ENCODE peak calls at places on chromosomes 11 and 22, in four cellular contexts. Z is CD4-positive, alpha-beta T cell; I is DMS153; C is cerebellar nuclear complex. R is an unnamed sample.

GRCh38 chr11:12110714-12111481 is 508 bp downstream of the MICAL2 start:
- DNase-seq in C (no peak), Z (no peak), I (no peak), R (no peak)

GRCh38 chr11:116548286-116548685 is 224.5 kb downstream of the BUD13 start:
- DNase-seq in Z (no peak), I (no peak), C (no peak), R (no peak)

GRCh38 chr22:45769569-45770210 is 98.1 kb downstream of the ATXN10 start:
- DNase-seq in C (no peak), Z (no peak), I (no peak), R (no peak)

GRCh38 chr22:38228873-38229740 is 27.3 kb downstream of the MAFF start:
- DNase-seq in C (no peak), I (peak; percentile 19), Z (no peak), R (no peak)

GRCh38 chr11:122091850-122092249 is 24.2 kb downstream of the BLID start:
- DNase-seq in Z (no peak), C (no peak), I (no peak), R (no peak)

GRCh38 chr11:2211113-2211971 is 39.7 kb upstream of the TH start:
- DNase-seq in C (no peak), I (peak; percentile 96), Z (no peak), R (no peak)

GRCh38 chr11:67492069-67492727 is 9.4 kb downstream of the AIP start:
- DNase-seq in C (no peak), Z (no peak), I (no peak), R (no peak)

GRCh38 chr11:66146940-66147339 is 76.9 kb downstream of the PACS1 start:
- DNase-seq in I (no peak), C (no peak), Z (no peak), R (no peak)

GRCh38 chr11:1025410-1026162 is 10.9 kb downstream of the MUC6 start:
- DNase-seq in Z (no peak), C (no peak), I (no peak), R (no peak)

GRCh38 chr11:57370251-57370650 is 10.7 kb downstream of the PRG3 start:
- DNase-seq in Z (no peak), C (no peak), I (no peak), R (no peak)

GRCh38 chr11:86370922-86371614 is 3.6 kb upstream of the CCDC81 start:
- DNase-seq in C (no peak), Z (no peak), I (no peak), R (no peak)

GRCh38 chr11:96680515-96680914 is 290.7 kb downstream of the JRKL start:
- DNase-seq in C (no peak), Z (no peak), I (no peak), R (no peak)

GRCh38 chr11:69010361-69010891 is 2.6 kb downstream of the MRGPRF start:
- DNase-seq in C (no peak), Z (no peak), I (no peak), R (no peak)

GRCh38 chr11:131653244-131653643 is 282.8 kb downstream of the NTM start:
- DNase-seq in I (no peak), Z (no peak), C (no peak), R (no peak)

GRCh38 chr11:111939836-111940604 is 2.9 kb downstream of the DIXDC1 start:
- DNase-seq in I (no peak), Z (no peak), C (no peak), R (no peak)

GRCh38 chr11:11813288-11813962 is 28.3 kb upstream of the USP47 start:
- DNase-seq in I (no peak), Z (no peak), C (no peak), R (no peak)

GRCh38 chr11:62611705-62612365 is 740 bp downstream of the EML3 start:
- DNase-seq in I (no peak), C (no peak), Z (no peak), R (no peak)

GRCh38 chr11:117953029-117953671 is 23.9 kb upstream of the TMPRSS13 start:
- DNase-seq in C (no peak), Z (no peak), I (no peak), R (no peak)

GRCh38 chr11:14499178-14499559 is 442 bp downstream of the COPB1 start:
- DNase-seq in C (no peak), Z (peak; percentile 15), I (no peak), R (no peak)

GRCh38 chr11:100619484-100619883 is 67.6 kb upstream of the ARHGAP42 start:
- DNase-seq in I (no peak), C (no peak), Z (no peak), R (no peak)

GRCh38 chr22:46638601-46639431 is 18.6 kb downstream of the GRAMD4 start:
- DNase-seq in C (no peak), Z (no peak), I (peak; percentile 76), R (no peak)

GRCh38 chr11:122399375-122399774 is 256.1 kb upstream of the UBASH3B start:
- DNase-seq in Z (no peak), I (no peak), C (no peak), R (no peak)

GRCh38 chr22:47333625-47334024 is 571.2 kb downstream of the TBC1D22A start:
- DNase-seq in I (peak; percentile 93), Z (no peak), C (no peak), R (no peak)

GRCh38 chr11:2928605-2929510 is at the start of gene PHLDA2:
- DNase-seq in Z (peak; percentile 33), C (no peak), I (peak; percentile 36), R (peak; percentile 44)

GRCh38 chr11:112697371-112697770 is 263.8 kb upstream of the NCAM1 start:
- DNase-seq in C (no peak), Z (no peak), I (no peak), R (no peak)

GRCh38 chr11:44633641-44634040 is 68.2 kb downstream of the CD82 start:
- DNase-seq in Z (no peak), C (no peak), I (no peak), R (no peak)

GRCh38 chr11:117980280-117980679 is 5.9 kb upstream of the IL10RA start:
- DNase-seq in C (no peak), Z (no peak), I (no peak), R (no peak)

GRCh38 chr22:47402876-47403525 is 640.6 kb downstream of the TBC1D22A start:
- DNase-seq in Z (no peak), C (no peak), I (no peak), R (no peak)

GRCh38 chr22:19959043-19959586 is 17.5 kb upstream of the TXNRD2 start:
- DNase-seq in C (no peak), I (no peak), Z (no peak), R (no peak)

GRCh38 chr11:100004541-100004940 is 682.5 kb upstream of the ARHGAP42 start:
- DNase-seq in Z (no peak), C (no peak), I (no peak), R (no peak)

GRCh38 chr22:22693531-22693884 is 49.1 kb downstream of the GGTLC2 start:
- DNase-seq in C (no peak), Z (no peak), I (no peak), R (no peak)

GRCh38 chr22:50250555-50251471 is at the start of gene HDAC10:
- DNase-seq in I (peak; percentile 57), C (no peak), Z (peak; percentile 64), R (peak; percentile 73)

GRCh38 chr11:69699213-69699612 is 4.6 kb downstream of the FGF19 start:
- DNase-seq in I (peak; percentile 63), C (no peak), Z (no peak), R (no peak)

GRCh38 chr11:58567889-58568512 is 7.7 kb downstream of the LPXN start:
- DNase-seq in I (no peak), C (no peak), Z (peak; percentile 71), R (peak; percentile 62)

GRCh38 chr11:69089258-69089657 is 40.5 kb downstream of the TPCN2 start:
- DNase-seq in Z (no peak), I (no peak), C (no peak), R (no peak)

GRCh38 chr11:134644489-134645456 is 232.7 kb upstream of the B3GAT1 start:
- DNase-seq in I (no peak), C (no peak), Z (no peak), R (no peak)

GRCh38 chr22:37460684-37461083 is 25.5 kb downstream of the MFNG start:
- DNase-seq in Z (no peak), I (no peak), C (no peak), R (no peak)

R was measured in CD8-positive, alpha-beta memory T cell.